ENCODE peak calls at places on chromosomes 11 and 22, in five cellular contexts. V, N, P, R and X are unnamed samples.

GRCh38 chr11:58061813-58062212 is 31.1 kb downstream of the OR6Q1 start:
- DNase-seq in V (no peak), P (no peak), N (peak; percentile 12), R (no peak), X (no peak)

GRCh38 chr11:62108017-62108750 is 15.6 kb upstream of the INCENP start:
- DNase-seq in P (no peak), V (no peak), N (peak; percentile 51), R (no peak), X (no peak)

GRCh38 chr11:57936050-57936418 is 87.6 kb upstream of the OR9Q1 start:
- DNase-seq in N (no peak), V (no peak), R (no peak), P (no peak), X (no peak)

GRCh38 chr11:77752518-77752917 is 68.0 kb downstream of the RSF1 start:
- DNase-seq in V (no peak), N (no peak), R (no peak), P (no peak), X (no peak)

GRCh38 chr11:42170601-42171000 is 711.1 kb upstream of the LRRC4C start:
- DNase-seq in R (no peak), P (no peak), N (no peak), V (no peak), X (no peak)

GRCh38 chr11:77019976-77020591 is 14.1 kb upstream of the B3GNT6 start:
- DNase-seq in P (no peak), N (no peak), R (no peak), V (no peak), X (no peak)

GRCh38 chr22:24758164-24758799 is 16.2 kb downstream of the PIWIL3 start:
- DNase-seq in N (peak; percentile 31), R (no peak), V (no peak), P (peak; percentile 45), X (peak; percentile 65)

GRCh38 chr11:14793546-14793945 is 98.5 kb downstream of the CYP2R1 start:
- DNase-seq in R (no peak), P (no peak), N (no peak), V (no peak), X (no peak)

GRCh38 chr11:83151274-83151977 is 5.5 kb upstream of the PCF11 start:
- DNase-seq in V (no peak), P (no peak), N (no peak), R (no peak), X (no peak)

GRCh38 chr11:103794262-103794661 is 242.2 kb upstream of the DDI1 start:
- DNase-seq in R (no peak), V (no peak), N (no peak), P (no peak), X (no peak)

GRCh38 chr11:76861490-76861953 is 804 bp downstream of the ACER3 start:
- DNase-seq in R (no peak), V (no peak), P (no peak), N (no peak), X (no peak)

GRCh38 chr22:26842103-26842502 is 184.7 kb downstream of the MIAT start:
- DNase-seq in N (no peak), P (no peak), R (no peak), V (no peak), X (no peak)

GRCh38 chr11:32297629-32298028 is 137.7 kb downstream of the WT1 start:
- DNase-seq in R (no peak), V (no peak), N (peak; percentile 20), P (no peak), X (no peak)

GRCh38 chr11:76694664-76695063 is 24.1 kb upstream of the LRRC32 start:
- DNase-seq in N (peak; percentile 48), P (no peak), V (no peak), R (no peak), X (no peak)

GRCh38 chr22:30930228-30930627 is 38.3 kb downstream of the MORC2 start:
- DNase-seq in R (no peak), V (no peak), N (no peak), P (no peak), X (no peak)

GRCh38 chr11:72112541-72113136 is at the start of gene ANAPC15:
- DNase-seq in P (peak; percentile 100), N (peak; percentile 99), R (peak; percentile 98), V (peak; percentile 90), X (peak; percentile 93)

GRCh38 chr11:65585396-65586246 is 9.8 kb downstream of the EHBP1L1 start:
- DNase-seq in N (no peak), P (no peak), V (no peak), R (no peak), X (no peak)

GRCh38 chr11:2347449-2347848 is 29.7 kb upstream of the CD81 start:
- DNase-seq in R (no peak), N (no peak), P (no peak), V (no peak), X (no peak)

GRCh38 chr11:57801185-57801490 is 39.5 kb downstream of the CTNND1 start:
- DNase-seq in P (no peak), N (no peak), V (no peak), R (no peak), X (no peak)

GRCh38 chr11:83628622-83629347 is 342.6 kb upstream of the CCDC90B start:
- DNase-seq in N (no peak), R (no peak), V (no peak), P (no peak), X (no peak)

GRCh38 chr22:43827336-43827735 is 15.2 kb upstream of the EFCAB6 start:
- DNase-seq in P (no peak), V (no peak), N (no peak), R (no peak), X (no peak)

GRCh38 chr11:73335204-73335923 is 27.3 kb downstream of the ARHGEF17 start:
- DNase-seq in P (peak; percentile 85), N (peak; percentile 73), R (peak; percentile 74), V (peak; percentile 78), X (peak; percentile 96)

GRCh38 chr11:131463609-131464008 is 93.2 kb downstream of the NTM start:
- DNase-seq in N (no peak), P (no peak), V (no peak), R (no peak), X (no peak)

DNA sequence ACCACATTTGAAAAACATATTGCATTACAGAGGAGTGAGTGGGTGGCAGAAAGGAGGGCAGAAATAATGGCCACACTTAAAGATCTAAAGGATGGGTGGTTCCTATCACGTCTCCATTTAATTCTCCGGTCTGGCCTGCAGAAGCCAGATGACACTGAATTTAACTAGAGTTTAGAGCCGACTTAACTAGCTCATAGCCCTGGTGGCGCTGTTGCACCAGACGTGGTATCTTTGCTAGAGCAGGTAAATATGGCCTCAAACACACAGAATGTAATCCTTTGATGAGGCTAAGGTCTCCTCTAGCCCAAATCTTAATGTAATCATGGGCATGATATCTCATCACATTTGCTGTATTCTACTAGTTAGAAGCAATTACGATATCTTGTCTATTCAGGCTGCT is 51.5 kb upstream of the GAL start:
- DNase-seq in N (peak; percentile 60), V (no peak), R (no peak), P (no peak), X (peak; percentile 63)
- TF ChIP-seq CTCF in N (peak; percentile 78), V (no peak), R (no peak), P (no peak), X (peak; percentile 24)

DNA sequence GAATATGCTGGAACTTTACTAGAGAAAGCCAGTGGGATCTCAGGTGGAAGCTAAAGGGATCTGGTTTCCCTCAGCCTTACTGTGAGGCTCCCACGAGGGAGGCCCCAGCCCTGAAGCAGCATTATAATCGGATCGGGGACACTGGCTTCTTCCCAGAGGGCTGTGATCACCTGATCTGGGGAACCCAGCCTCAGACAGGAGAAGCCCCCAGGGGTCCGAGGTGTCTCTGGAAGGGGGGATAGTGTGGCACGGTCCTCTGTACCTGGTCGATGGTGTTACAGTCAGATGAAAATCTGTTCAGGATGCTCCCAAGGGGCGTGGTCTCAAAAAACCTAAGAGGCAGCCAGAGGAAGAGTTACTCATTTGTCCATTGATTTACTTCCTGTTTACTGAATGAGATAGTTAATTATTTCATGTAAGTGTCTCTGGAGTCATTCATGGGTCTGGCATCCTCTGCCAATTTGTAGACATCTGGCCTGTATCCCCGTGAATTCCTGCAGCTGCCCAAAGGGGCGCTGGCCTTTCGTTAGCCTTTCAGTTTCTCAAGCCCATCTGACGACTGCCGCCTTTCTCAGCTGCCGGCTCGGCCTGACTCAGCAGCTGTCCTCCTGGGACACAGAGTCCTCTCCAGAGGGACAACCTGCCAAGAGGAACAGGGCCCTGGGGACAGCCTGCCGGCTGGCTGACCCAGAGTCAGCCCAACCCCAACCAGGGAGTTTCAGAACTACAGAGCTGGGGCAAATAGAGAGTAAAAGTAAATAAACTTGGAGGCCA is 17.0 kb upstream of the KCNJ11 start:
- DNase-seq in N (no peak), V (no peak), R (peak; percentile 78), P (peak; percentile 78), X (peak; percentile 61)
- TF ChIP-seq CTCF in N (peak; percentile 23), V (no peak), R (no peak), P (peak; percentile 39), X (no peak)

GRCh38 chr11:86954288-86955110 is 696 bp downstream of the FZD4 start:
- DNase-seq in R (peak; percentile 57), N (no peak), P (peak; percentile 45), V (no peak), X (peak; percentile 59)

GRCh38 chr11:86955674-86956522 is 703 bp upstream of the FZD4 start:
- DNase-seq in V (peak; percentile 28), P (peak; percentile 91), N (no peak), R (peak; percentile 83), X (peak; percentile 88)

GRCh38 chr11:86952221-86952875 is 2.8 kb downstream of the FZD4 start:
- DNase-seq in N (no peak), R (no peak), P (no peak), V (no peak), X (no peak)

GRCh38 chr11:86952933-86953637 is 2.1 kb downstream of the FZD4 start:
- DNase-seq in P (no peak), V (no peak), N (no peak), R (no peak), X (no peak)

DNA sequence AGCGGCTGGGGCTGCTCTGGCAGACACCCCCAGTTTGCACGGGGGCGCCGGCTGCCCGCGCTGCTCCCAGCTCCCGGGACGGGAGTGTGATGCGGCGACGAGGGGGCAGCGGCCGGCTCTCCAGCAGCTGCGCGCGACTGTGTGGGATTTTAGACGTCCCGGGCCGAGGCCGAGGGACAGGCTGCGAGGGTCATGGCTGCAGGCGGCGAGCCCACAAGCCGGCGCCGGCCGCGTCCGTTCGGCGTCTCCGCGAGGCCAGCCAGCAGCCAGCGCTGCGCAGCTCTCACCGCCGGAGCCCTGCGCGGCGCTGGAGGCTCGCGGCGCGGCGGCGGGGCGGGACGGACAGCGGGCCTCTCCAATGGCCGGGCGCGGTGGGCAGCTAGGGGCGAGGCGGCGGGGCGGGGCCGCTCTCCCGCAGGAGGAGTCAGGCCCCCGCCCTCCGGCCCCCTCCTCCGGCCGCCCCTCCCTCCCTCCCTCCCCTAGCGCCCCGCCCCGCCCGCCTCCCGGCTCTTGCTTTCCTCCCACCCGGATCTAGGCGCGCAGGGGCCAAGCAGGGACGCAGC is at the start of gene FZD4:
- DNase-seq in N (peak; percentile 48), P (peak; percentile 86), R (peak; percentile 90), V (peak; percentile 50), X (peak; percentile 95)
- TF ChIP-seq CTCF in N (no peak), P (no peak), R (peak; percentile 4), V (no peak), X (no peak)

GRCh38 chr11:93025558-93026255 is 56.3 kb downstream of the MTNR1B start:
- DNase-seq in N (no peak), V (no peak), P (no peak), R (no peak), X (no peak)

GRCh38 chr11:93024376-93024775 is 54.9 kb downstream of the MTNR1B start:
- DNase-seq in P (no peak), V (no peak), N (no peak), R (no peak), X (no peak)

GRCh38 chr11:93017821-93018690 is 48.6 kb downstream of the MTNR1B start:
- DNase-seq in P (no peak), R (no peak), V (no peak), N (no peak), X (no peak)

GRCh38 chr11:93016595-93016994 is 47.1 kb downstream of the MTNR1B start:
- DNase-seq in N (no peak), P (no peak), V (no peak), R (no peak), X (no peak)

GRCh38 chr11:93020248-93021088 is 51.0 kb downstream of the MTNR1B start:
- DNase-seq in P (no peak), N (peak; percentile 74), R (no peak), V (no peak), X (no peak)
- TF ChIP-seq CTCF in P (no peak), N (peak; percentile 10), R (no peak), V (no peak), X (no peak)